ENCODE peak calls at places on chromosomes 16 and 17, in eight cellular contexts. One of them, this sample, is unnamed.

GRCh38 chr16:19804538-19805323 is 79.9 kb downstream of the GPRC5B start:
- DNase-seq in CD8-positive, alpha-beta T cell: peak; percentile 7
- DNase-seq in midbrain: no peak
- DNase-seq in stimulated activated effector memory CD8-positive, alpha-beta T cell treated with anti-CD3 and anti-CD28 coated beads, Interleukin-12 subunit alpha, Interleukin-12 subunit beta, amount 100 ng/mL, for 72 hours: no peak
- DNase-seq in SK-N-SH: no peak
- DNase-seq in A549: no peak
- DNase-seq in activated T-helper 1 cell treated with Interleukin-2 at 50 U/mL for 16 hours: peak; percentile 29
- DNase-seq in erythroblast: no peak
- DNase-seq in this sample: no peak

GRCh38 chr17:72928454-72929136 is 163.9 kb downstream of the SLC39A11 start:
- DNase-seq in CD8-positive, alpha-beta T cell: no peak
- DNase-seq in midbrain: no peak
- DNase-seq in stimulated activated effector memory CD8-positive, alpha-beta T cell treated with anti-CD3 and anti-CD28 coated beads, Interleukin-12 subunit alpha, Interleukin-12 subunit beta, amount 100 ng/mL, for 72 hours: no peak
- DNase-seq in SK-N-SH: no peak
- DNase-seq in A549: no peak
- DNase-seq in activated T-helper 1 cell treated with Interleukin-2 at 50 U/mL for 16 hours: no peak
- DNase-seq in erythroblast: no peak
- DNase-seq in this sample: no peak

GRCh38 chr17:45294506-45294905 is 22.3 kb downstream of the MAP3K14 start:
- DNase-seq in CD8-positive, alpha-beta T cell: no peak
- DNase-seq in midbrain: peak; percentile 29
- DNase-seq in stimulated activated effector memory CD8-positive, alpha-beta T cell treated with anti-CD3 and anti-CD28 coated beads, Interleukin-12 subunit alpha, Interleukin-12 subunit beta, amount 100 ng/mL, for 72 hours: no peak
- DNase-seq in SK-N-SH: peak; percentile 73
- DNase-seq in A549: no peak
- DNase-seq in activated T-helper 1 cell treated with Interleukin-2 at 50 U/mL for 16 hours: no peak
- DNase-seq in erythroblast: no peak
- DNase-seq in this sample: no peak

GRCh38 chr17:82709676-82710498 is 6.6 kb upstream of the FN3KRP start:
- DNase-seq in CD8-positive, alpha-beta T cell: no peak
- DNase-seq in midbrain: no peak
- DNase-seq in stimulated activated effector memory CD8-positive, alpha-beta T cell treated with anti-CD3 and anti-CD28 coated beads, Interleukin-12 subunit alpha, Interleukin-12 subunit beta, amount 100 ng/mL, for 72 hours: no peak
- DNase-seq in SK-N-SH: no peak
- DNase-seq in A549: no peak
- DNase-seq in activated T-helper 1 cell treated with Interleukin-2 at 50 U/mL for 16 hours: no peak
- DNase-seq in erythroblast: no peak
- DNase-seq in this sample: no peak

GRCh38 chr17:18321309-18321708 is 6.2 kb downstream of the SMCR8 start:
- DNase-seq in CD8-positive, alpha-beta T cell: no peak
- DNase-seq in midbrain: no peak
- DNase-seq in stimulated activated effector memory CD8-positive, alpha-beta T cell treated with anti-CD3 and anti-CD28 coated beads, Interleukin-12 subunit alpha, Interleukin-12 subunit beta, amount 100 ng/mL, for 72 hours: no peak
- DNase-seq in SK-N-SH: no peak
- DNase-seq in A549: peak; percentile 51
- DNase-seq in activated T-helper 1 cell treated with Interleukin-2 at 50 U/mL for 16 hours: no peak
- DNase-seq in erythroblast: peak; percentile 46
- DNase-seq in this sample: no peak

GRCh38 chr16:78490847-78491246 is 391.4 kb downstream of the WWOX start:
- DNase-seq in CD8-positive, alpha-beta T cell: no peak
- DNase-seq in midbrain: peak; percentile 36
- DNase-seq in stimulated activated effector memory CD8-positive, alpha-beta T cell treated with anti-CD3 and anti-CD28 coated beads, Interleukin-12 subunit alpha, Interleukin-12 subunit beta, amount 100 ng/mL, for 72 hours: no peak
- DNase-seq in SK-N-SH: no peak
- DNase-seq in A549: no peak
- DNase-seq in activated T-helper 1 cell treated with Interleukin-2 at 50 U/mL for 16 hours: no peak
- DNase-seq in erythroblast: no peak
- DNase-seq in this sample: no peak

GRCh38 chr17:1746975-1747543 is 4.4 kb downstream of the SERPINF2 start:
- DNase-seq in CD8-positive, alpha-beta T cell: no peak
- DNase-seq in midbrain: no peak
- DNase-seq in stimulated activated effector memory CD8-positive, alpha-beta T cell treated with anti-CD3 and anti-CD28 coated beads, Interleukin-12 subunit alpha, Interleukin-12 subunit beta, amount 100 ng/mL, for 72 hours: no peak
- DNase-seq in SK-N-SH: no peak
- DNase-seq in A549: no peak
- DNase-seq in activated T-helper 1 cell treated with Interleukin-2 at 50 U/mL for 16 hours: no peak
- DNase-seq in erythroblast: no peak
- DNase-seq in this sample: no peak

GRCh38 chr16:87764600-87765472 is 950 bp downstream of the KLHDC4 start:
- DNase-seq in CD8-positive, alpha-beta T cell: no peak
- DNase-seq in midbrain: no peak
- DNase-seq in stimulated activated effector memory CD8-positive, alpha-beta T cell treated with anti-CD3 and anti-CD28 coated beads, Interleukin-12 subunit alpha, Interleukin-12 subunit beta, amount 100 ng/mL, for 72 hours: no peak
- DNase-seq in SK-N-SH: peak; percentile 51
- DNase-seq in A549: no peak
- DNase-seq in activated T-helper 1 cell treated with Interleukin-2 at 50 U/mL for 16 hours: no peak
- DNase-seq in erythroblast: no peak
- DNase-seq in this sample: peak; percentile 90

GRCh38 chr16:67542464-67542863 is 13.8 kb downstream of the RIPOR1 start:
- DNase-seq in CD8-positive, alpha-beta T cell: peak; percentile 61
- DNase-seq in midbrain: no peak
- DNase-seq in stimulated activated effector memory CD8-positive, alpha-beta T cell treated with anti-CD3 and anti-CD28 coated beads, Interleukin-12 subunit alpha, Interleukin-12 subunit beta, amount 100 ng/mL, for 72 hours: no peak
- DNase-seq in SK-N-SH: peak; percentile 85
- DNase-seq in A549: peak; percentile 83
- DNase-seq in activated T-helper 1 cell treated with Interleukin-2 at 50 U/mL for 16 hours: peak; percentile 52
- DNase-seq in erythroblast: peak; percentile 81
- DNase-seq in this sample: peak; percentile 81

GRCh38 chr16:59973966-59974365 is 1239.8 kb upstream of the GOT2 start:
- DNase-seq in CD8-positive, alpha-beta T cell: no peak
- DNase-seq in midbrain: no peak
- DNase-seq in stimulated activated effector memory CD8-positive, alpha-beta T cell treated with anti-CD3 and anti-CD28 coated beads, Interleukin-12 subunit alpha, Interleukin-12 subunit beta, amount 100 ng/mL, for 72 hours: no peak
- DNase-seq in SK-N-SH: no peak
- DNase-seq in A549: no peak
- DNase-seq in activated T-helper 1 cell treated with Interleukin-2 at 50 U/mL for 16 hours: no peak
- DNase-seq in erythroblast: no peak
- DNase-seq in this sample: no peak

GRCh38 chr17:68599091-68599872 is 1.9 kb downstream of the FAM20A start:
- DNase-seq in CD8-positive, alpha-beta T cell: no peak
- DNase-seq in midbrain: no peak
- DNase-seq in stimulated activated effector memory CD8-positive, alpha-beta T cell treated with anti-CD3 and anti-CD28 coated beads, Interleukin-12 subunit alpha, Interleukin-12 subunit beta, amount 100 ng/mL, for 72 hours: no peak
- DNase-seq in SK-N-SH: no peak
- DNase-seq in A549: no peak
- DNase-seq in activated T-helper 1 cell treated with Interleukin-2 at 50 U/mL for 16 hours: no peak
- DNase-seq in erythroblast: no peak
- DNase-seq in this sample: no peak

GRCh38 chr16:9062301-9062700 is 29.1 kb upstream of the HAPSTR1 start:
- DNase-seq in CD8-positive, alpha-beta T cell: no peak
- DNase-seq in midbrain: no peak
- DNase-seq in stimulated activated effector memory CD8-positive, alpha-beta T cell treated with anti-CD3 and anti-CD28 coated beads, Interleukin-12 subunit alpha, Interleukin-12 subunit beta, amount 100 ng/mL, for 72 hours: no peak
- DNase-seq in SK-N-SH: no peak
- DNase-seq in A549: no peak
- DNase-seq in activated T-helper 1 cell treated with Interleukin-2 at 50 U/mL for 16 hours: no peak
- DNase-seq in erythroblast: no peak
- DNase-seq in this sample: no peak

GRCh38 chr17:17487998-17488397 is 8.2 kb downstream of the RASD1 start:
- DNase-seq in CD8-positive, alpha-beta T cell: no peak
- DNase-seq in midbrain: no peak
- DNase-seq in stimulated activated effector memory CD8-positive, alpha-beta T cell treated with anti-CD3 and anti-CD28 coated beads, Interleukin-12 subunit alpha, Interleukin-12 subunit beta, amount 100 ng/mL, for 72 hours: no peak
- DNase-seq in SK-N-SH: no peak
- DNase-seq in A549: no peak
- DNase-seq in activated T-helper 1 cell treated with Interleukin-2 at 50 U/mL for 16 hours: no peak
- DNase-seq in erythroblast: no peak
- DNase-seq in this sample: no peak

GRCh38 chr17:43085489-43085888 is 39.7 kb downstream of the BRCA1 start:
- DNase-seq in CD8-positive, alpha-beta T cell: no peak
- DNase-seq in midbrain: no peak
- DNase-seq in stimulated activated effector memory CD8-positive, alpha-beta T cell treated with anti-CD3 and anti-CD28 coated beads, Interleukin-12 subunit alpha, Interleukin-12 subunit beta, amount 100 ng/mL, for 72 hours: no peak
- DNase-seq in SK-N-SH: no peak
- DNase-seq in A549: peak; percentile 46
- DNase-seq in activated T-helper 1 cell treated with Interleukin-2 at 50 U/mL for 16 hours: no peak
- DNase-seq in erythroblast: no peak
- DNase-seq in this sample: no peak

GRCh38 chr17:82938486-82939212 is 98.8 kb upstream of the ZNF750 start:
- DNase-seq in CD8-positive, alpha-beta T cell: no peak
- DNase-seq in midbrain: no peak
- DNase-seq in stimulated activated effector memory CD8-positive, alpha-beta T cell treated with anti-CD3 and anti-CD28 coated beads, Interleukin-12 subunit alpha, Interleukin-12 subunit beta, amount 100 ng/mL, for 72 hours: no peak
- DNase-seq in SK-N-SH: no peak
- DNase-seq in A549: no peak
- DNase-seq in activated T-helper 1 cell treated with Interleukin-2 at 50 U/mL for 16 hours: no peak
- DNase-seq in erythroblast: no peak
- DNase-seq in this sample: no peak

GRCh38 chr17:50151041-50151936 is 812 bp upstream of the PPP1R9B start:
- DNase-seq in CD8-positive, alpha-beta T cell: peak; percentile 76
- DNase-seq in midbrain: peak; percentile 90
- DNase-seq in stimulated activated effector memory CD8-positive, alpha-beta T cell treated with anti-CD3 and anti-CD28 coated beads, Interleukin-12 subunit alpha, Interleukin-12 subunit beta, amount 100 ng/mL, for 72 hours: peak; percentile 76
- DNase-seq in SK-N-SH: peak; percentile 99
- DNase-seq in A549: peak; percentile 96
- DNase-seq in activated T-helper 1 cell treated with Interleukin-2 at 50 U/mL for 16 hours: peak; percentile 78
- DNase-seq in erythroblast: peak; percentile 89
- DNase-seq in this sample: peak; percentile 89

GRCh38 chr17:29359777-29360176 is 30.4 kb upstream of the TAOK1 start:
- DNase-seq in CD8-positive, alpha-beta T cell: no peak
- DNase-seq in midbrain: no peak
- DNase-seq in stimulated activated effector memory CD8-positive, alpha-beta T cell treated with anti-CD3 and anti-CD28 coated beads, Interleukin-12 subunit alpha, Interleukin-12 subunit beta, amount 100 ng/mL, for 72 hours: no peak
- DNase-seq in SK-N-SH: no peak
- DNase-seq in A549: no peak
- DNase-seq in activated T-helper 1 cell treated with Interleukin-2 at 50 U/mL for 16 hours: no peak
- DNase-seq in erythroblast: no peak
- DNase-seq in this sample: no peak

GRCh38 chr17:75830168-75831031 is 13.8 kb downstream of the UNC13D start:
- DNase-seq in CD8-positive, alpha-beta T cell: no peak
- DNase-seq in midbrain: no peak
- DNase-seq in stimulated activated effector memory CD8-positive, alpha-beta T cell treated with anti-CD3 and anti-CD28 coated beads, Interleukin-12 subunit alpha, Interleukin-12 subunit beta, amount 100 ng/mL, for 72 hours: no peak
- DNase-seq in SK-N-SH: peak; percentile 88
- DNase-seq in A549: no peak
- DNase-seq in activated T-helper 1 cell treated with Interleukin-2 at 50 U/mL for 16 hours: no peak
- DNase-seq in erythroblast: peak; percentile 38
- DNase-seq in this sample: peak; percentile 28

GRCh38 chr16:11698271-11698689 is 30.0 kb downstream of the SNN start:
- DNase-seq in CD8-positive, alpha-beta T cell: no peak
- DNase-seq in midbrain: no peak
- DNase-seq in stimulated activated effector memory CD8-positive, alpha-beta T cell treated with anti-CD3 and anti-CD28 coated beads, Interleukin-12 subunit alpha, Interleukin-12 subunit beta, amount 100 ng/mL, for 72 hours: no peak
- DNase-seq in SK-N-SH: no peak
- DNase-seq in A549: no peak
- DNase-seq in activated T-helper 1 cell treated with Interleukin-2 at 50 U/mL for 16 hours: no peak
- DNase-seq in erythroblast: peak; percentile 17
- DNase-seq in this sample: peak; percentile 60

GRCh38 chr17:65123757-65124675 is 13.2 kb upstream of the RGS9 start:
- DNase-seq in CD8-positive, alpha-beta T cell: no peak
- DNase-seq in midbrain: no peak
- DNase-seq in stimulated activated effector memory CD8-positive, alpha-beta T cell treated with anti-CD3 and anti-CD28 coated beads, Interleukin-12 subunit alpha, Interleukin-12 subunit beta, amount 100 ng/mL, for 72 hours: no peak
- DNase-seq in SK-N-SH: no peak
- DNase-seq in A549: peak; percentile 33
- DNase-seq in activated T-helper 1 cell treated with Interleukin-2 at 50 U/mL for 16 hours: no peak
- DNase-seq in erythroblast: no peak
- DNase-seq in this sample: no peak

GRCh38 chr17:6388416-6388815 is 46.5 kb downstream of the AIPL1 start:
- DNase-seq in CD8-positive, alpha-beta T cell: no peak
- DNase-seq in midbrain: no peak
- DNase-seq in stimulated activated effector memory CD8-positive, alpha-beta T cell treated with anti-CD3 and anti-CD28 coated beads, Interleukin-12 subunit alpha, Interleukin-12 subunit beta, amount 100 ng/mL, for 72 hours: no peak
- DNase-seq in SK-N-SH: no peak
- DNase-seq in A549: no peak
- DNase-seq in activated T-helper 1 cell treated with Interleukin-2 at 50 U/mL for 16 hours: no peak
- DNase-seq in erythroblast: no peak
- DNase-seq in this sample: no peak

GRCh38 chr17:6488008-6488539 is 43.8 kb downstream of the PIMREG start:
- DNase-seq in CD8-positive, alpha-beta T cell: no peak
- DNase-seq in midbrain: no peak
- DNase-seq in stimulated activated effector memory CD8-positive, alpha-beta T cell treated with anti-CD3 and anti-CD28 coated beads, Interleukin-12 subunit alpha, Interleukin-12 subunit beta, amount 100 ng/mL, for 72 hours: no peak
- DNase-seq in SK-N-SH: no peak
- DNase-seq in A549: no peak
- DNase-seq in activated T-helper 1 cell treated with Interleukin-2 at 50 U/mL for 16 hours: no peak
- DNase-seq in erythroblast: no peak
- DNase-seq in this sample: no peak

GRCh38 chr16:65769776-65770438 is 596.6 kb upstream of the CDH5 start:
- DNase-seq in CD8-positive, alpha-beta T cell: no peak
- DNase-seq in midbrain: no peak
- DNase-seq in stimulated activated effector memory CD8-positive, alpha-beta T cell treated with anti-CD3 and anti-CD28 coated beads, Interleukin-12 subunit alpha, Interleukin-12 subunit beta, amount 100 ng/mL, for 72 hours: no peak
- DNase-seq in SK-N-SH: no peak
- DNase-seq in A549: no peak
- DNase-seq in activated T-helper 1 cell treated with Interleukin-2 at 50 U/mL for 16 hours: no peak
- DNase-seq in erythroblast: no peak
- DNase-seq in this sample: no peak

GRCh38 chr16:2388875-2389433 is 40.3 kb upstream of the CCNF start:
- DNase-seq in CD8-positive, alpha-beta T cell: no peak
- DNase-seq in midbrain: no peak
- DNase-seq in stimulated activated effector memory CD8-positive, alpha-beta T cell treated with anti-CD3 and anti-CD28 coated beads, Interleukin-12 subunit alpha, Interleukin-12 subunit beta, amount 100 ng/mL, for 72 hours: no peak
- DNase-seq in SK-N-SH: no peak
- DNase-seq in A549: peak; percentile 30
- DNase-seq in activated T-helper 1 cell treated with Interleukin-2 at 50 U/mL for 16 hours: no peak
- DNase-seq in erythroblast: no peak
- DNase-seq in this sample: no peak

GRCh38 chr17:57142925-57143324 is 57.9 kb downstream of the AKAP1 start:
- DNase-seq in CD8-positive, alpha-beta T cell: no peak
- DNase-seq in midbrain: no peak
- DNase-seq in stimulated activated effector memory CD8-positive, alpha-beta T cell treated with anti-CD3 and anti-CD28 coated beads, Interleukin-12 subunit alpha, Interleukin-12 subunit beta, amount 100 ng/mL, for 72 hours: no peak
- DNase-seq in SK-N-SH: no peak
- DNase-seq in A549: peak; percentile 18
- DNase-seq in activated T-helper 1 cell treated with Interleukin-2 at 50 U/mL for 16 hours: no peak
- DNase-seq in erythroblast: no peak
- DNase-seq in this sample: no peak

GRCh38 chr17:3639981-3640596 is 3.5 kb downstream of the CTNS start:
- DNase-seq in CD8-positive, alpha-beta T cell: no peak
- DNase-seq in midbrain: no peak
- DNase-seq in stimulated activated effector memory CD8-positive, alpha-beta T cell treated with anti-CD3 and anti-CD28 coated beads, Interleukin-12 subunit alpha, Interleukin-12 subunit beta, amount 100 ng/mL, for 72 hours: no peak
- DNase-seq in SK-N-SH: no peak
- DNase-seq in A549: no peak
- DNase-seq in activated T-helper 1 cell treated with Interleukin-2 at 50 U/mL for 16 hours: no peak
- DNase-seq in erythroblast: peak; percentile 86
- DNase-seq in this sample: no peak

GRCh38 chr16:79542196-79542859 is 58.2 kb downstream of the MAF start:
- DNase-seq in CD8-positive, alpha-beta T cell: no peak
- DNase-seq in midbrain: peak; percentile 32
- DNase-seq in stimulated activated effector memory CD8-positive, alpha-beta T cell treated with anti-CD3 and anti-CD28 coated beads, Interleukin-12 subunit alpha, Interleukin-12 subunit beta, amount 100 ng/mL, for 72 hours: no peak
- DNase-seq in SK-N-SH: no peak
- DNase-seq in A549: no peak
- DNase-seq in activated T-helper 1 cell treated with Interleukin-2 at 50 U/mL for 16 hours: no peak
- DNase-seq in erythroblast: no peak
- DNase-seq in this sample: no peak

GRCh38 chr17:72840019-72840418 is 252.5 kb downstream of the SLC39A11 start:
- DNase-seq in CD8-positive, alpha-beta T cell: no peak
- DNase-seq in midbrain: no peak
- DNase-seq in stimulated activated effector memory CD8-positive, alpha-beta T cell treated with anti-CD3 and anti-CD28 coated beads, Interleukin-12 subunit alpha, Interleukin-12 subunit beta, amount 100 ng/mL, for 72 hours: no peak
- DNase-seq in SK-N-SH: no peak
- DNase-seq in A549: no peak
- DNase-seq in activated T-helper 1 cell treated with Interleukin-2 at 50 U/mL for 16 hours: no peak
- DNase-seq in erythroblast: no peak
- DNase-seq in this sample: no peak

GRCh38 chr17:77127735-77128361 is 12.9 kb upstream of the SEC14L1 start:
- DNase-seq in CD8-positive, alpha-beta T cell: peak; percentile 56
- DNase-seq in midbrain: no peak
- DNase-seq in stimulated activated effector memory CD8-positive, alpha-beta T cell treated with anti-CD3 and anti-CD28 coated beads, Interleukin-12 subunit alpha, Interleukin-12 subunit beta, amount 100 ng/mL, for 72 hours: peak; percentile 53
- DNase-seq in SK-N-SH: no peak
- DNase-seq in A549: no peak
- DNase-seq in activated T-helper 1 cell treated with Interleukin-2 at 50 U/mL for 16 hours: peak; percentile 46
- DNase-seq in erythroblast: no peak
- DNase-seq in this sample: peak; percentile 94

GRCh38 chr16:79618712-79619050 is 18.1 kb upstream of the MAF start:
- DNase-seq in CD8-positive, alpha-beta T cell: no peak
- DNase-seq in midbrain: no peak
- DNase-seq in stimulated activated effector memory CD8-positive, alpha-beta T cell treated with anti-CD3 and anti-CD28 coated beads, Interleukin-12 subunit alpha, Interleukin-12 subunit beta, amount 100 ng/mL, for 72 hours: peak; percentile 58
- DNase-seq in SK-N-SH: no peak
- DNase-seq in A549: no peak
- DNase-seq in activated T-helper 1 cell treated with Interleukin-2 at 50 U/mL for 16 hours: no peak
- DNase-seq in erythroblast: no peak
- DNase-seq in this sample: no peak

GRCh38 chr16:56409195-56409594 is 16.1 kb downstream of the AMFR start:
- DNase-seq in CD8-positive, alpha-beta T cell: no peak
- DNase-seq in midbrain: no peak
- DNase-seq in stimulated activated effector memory CD8-positive, alpha-beta T cell treated with anti-CD3 and anti-CD28 coated beads, Interleukin-12 subunit alpha, Interleukin-12 subunit beta, amount 100 ng/mL, for 72 hours: no peak
- DNase-seq in SK-N-SH: no peak
- DNase-seq in A549: peak; percentile 65
- DNase-seq in activated T-helper 1 cell treated with Interleukin-2 at 50 U/mL for 16 hours: no peak
- DNase-seq in erythroblast: no peak
- DNase-seq in this sample: no peak

GRCh38 chr16:88392616-88393015 is 9.9 kb downstream of the ZNF469 start:
- DNase-seq in CD8-positive, alpha-beta T cell: no peak
- DNase-seq in midbrain: no peak
- DNase-seq in stimulated activated effector memory CD8-positive, alpha-beta T cell treated with anti-CD3 and anti-CD28 coated beads, Interleukin-12 subunit alpha, Interleukin-12 subunit beta, amount 100 ng/mL, for 72 hours: no peak
- DNase-seq in SK-N-SH: no peak
- DNase-seq in A549: no peak
- DNase-seq in activated T-helper 1 cell treated with Interleukin-2 at 50 U/mL for 16 hours: no peak
- DNase-seq in erythroblast: no peak
- DNase-seq in this sample: no peak

GRCh38 chr17:4919511-4920047 is 12.5 kb upstream of the GP1BA start:
- DNase-seq in CD8-positive, alpha-beta T cell: no peak
- DNase-seq in midbrain: no peak
- DNase-seq in stimulated activated effector memory CD8-positive, alpha-beta T cell treated with anti-CD3 and anti-CD28 coated beads, Interleukin-12 subunit alpha, Interleukin-12 subunit beta, amount 100 ng/mL, for 72 hours: no peak
- DNase-seq in SK-N-SH: no peak
- DNase-seq in A549: no peak
- DNase-seq in activated T-helper 1 cell treated with Interleukin-2 at 50 U/mL for 16 hours: no peak
- DNase-seq in erythroblast: no peak
- DNase-seq in this sample: no peak

GRCh38 chr17:76524598-76525512 is 12.7 kb downstream of the CYGB start:
- DNase-seq in CD8-positive, alpha-beta T cell: no peak
- DNase-seq in midbrain: no peak
- DNase-seq in stimulated activated effector memory CD8-positive, alpha-beta T cell treated with anti-CD3 and anti-CD28 coated beads, Interleukin-12 subunit alpha, Interleukin-12 subunit beta, amount 100 ng/mL, for 72 hours: no peak
- DNase-seq in SK-N-SH: no peak
- DNase-seq in A549: peak; percentile 61
- DNase-seq in activated T-helper 1 cell treated with Interleukin-2 at 50 U/mL for 16 hours: no peak
- DNase-seq in erythroblast: no peak
- DNase-seq in this sample: no peak

This sample was measured in immature natural killer cell.